ENCODE peak calls at places on chromosomes 12 and 14, in ten cellular contexts. P is GM12878, A is transverse colon, H is prostate gland, X is HepG2, W is SK-N-SH, D is Panc1, E is spleen, N is K562, M is sigmoid colon. F is an unnamed sample.

GRCh38 chr12:112294793-112295192 is 87.4 kb downstream of the HECTD4 start:
- DNase-seq in W (no peak), E (no peak), N (no peak), P (no peak), D (no peak), M (no peak), H (no peak), X (peak; percentile 18), A (no peak), F (peak; percentile 22)

GRCh38 chr12:131674373-131674772 is 36.5 kb upstream of the SFSWAP start:
- DNase-seq in D (no peak), H (no peak), M (no peak), W (no peak), P (no peak), A (no peak), X (no peak), E (no peak), N (no peak), F (no peak)

GRCh38 chr12:49811136-49811535 is 17.1 kb downstream of the NCKAP5L start:
- DNase-seq in D (no peak), M (no peak), H (no peak), E (no peak), X (no peak), N (no peak), A (no peak), P (no peak), W (no peak), F (no peak)

GRCh38 chr12:53065975-53066593 is 13.1 kb downstream of the SPRYD3 start:
- DNase-seq in M (peak; percentile 95), A (peak; percentile 83), X (peak; percentile 57), P (no peak), E (peak; percentile 89), W (peak; percentile 92), N (peak; percentile 86), H (no peak), D (no peak), F (peak; percentile 81)

GRCh38 chr14:75738192-75738591 is 77.1 kb downstream of the TTLL5 start:
- DNase-seq in H (no peak), E (no peak), P (no peak), N (no peak), M (no peak), X (no peak), A (no peak), W (no peak), D (no peak), F (no peak)

GRCh38 chr14:94406910-94407309 is 18.5 kb upstream of the SERPINA1 start:
- DNase-seq in H (no peak), E (no peak), W (no peak), A (no peak), X (no peak), M (no peak), D (no peak), P (no peak), N (no peak), F (no peak)

GRCh38 chr12:79083181-79083580 is 218.6 kb downstream of the SYT1 start:
- DNase-seq in X (no peak), N (no peak), P (no peak), E (no peak), W (no peak), H (no peak), A (no peak), M (no peak), D (no peak), F (no peak)

GRCh38 chr12:42732908-42733411 is 143.4 kb upstream of the PRICKLE1 start:
- DNase-seq in W (no peak), M (no peak), H (no peak), E (no peak), A (no peak), P (no peak), X (no peak), N (no peak), D (no peak), F (no peak)

GRCh38 chr12:114685320-114685781 is 1.4 kb upstream of the TBX3 start:
- DNase-seq in W (peak; percentile 64), D (no peak), N (no peak), E (no peak), P (no peak), A (no peak), X (no peak), M (no peak), H (no peak), F (no peak)

GRCh38 chr12:114684870-114685273 is 897 bp upstream of the TBX3 start:
- DNase-seq in N (peak; percentile 28), W (no peak), A (no peak), M (no peak), D (no peak), X (no peak), H (no peak), P (no peak), E (no peak), F (no peak)

GRCh38 chr12:114683709-114684097 is 272 bp downstream of the TBX3 start:
- DNase-seq in P (no peak), M (no peak), A (no peak), D (no peak), W (no peak), X (no peak), H (no peak), N (no peak), E (no peak), F (no peak)

GRCh38 chr12:114682920-114683708 is 861 bp downstream of the TBX3 start:
- DNase-seq in E (no peak), A (peak; percentile 45), W (no peak), D (no peak), X (no peak), N (no peak), M (no peak), P (no peak), H (no peak), F (no peak)

DNA sequence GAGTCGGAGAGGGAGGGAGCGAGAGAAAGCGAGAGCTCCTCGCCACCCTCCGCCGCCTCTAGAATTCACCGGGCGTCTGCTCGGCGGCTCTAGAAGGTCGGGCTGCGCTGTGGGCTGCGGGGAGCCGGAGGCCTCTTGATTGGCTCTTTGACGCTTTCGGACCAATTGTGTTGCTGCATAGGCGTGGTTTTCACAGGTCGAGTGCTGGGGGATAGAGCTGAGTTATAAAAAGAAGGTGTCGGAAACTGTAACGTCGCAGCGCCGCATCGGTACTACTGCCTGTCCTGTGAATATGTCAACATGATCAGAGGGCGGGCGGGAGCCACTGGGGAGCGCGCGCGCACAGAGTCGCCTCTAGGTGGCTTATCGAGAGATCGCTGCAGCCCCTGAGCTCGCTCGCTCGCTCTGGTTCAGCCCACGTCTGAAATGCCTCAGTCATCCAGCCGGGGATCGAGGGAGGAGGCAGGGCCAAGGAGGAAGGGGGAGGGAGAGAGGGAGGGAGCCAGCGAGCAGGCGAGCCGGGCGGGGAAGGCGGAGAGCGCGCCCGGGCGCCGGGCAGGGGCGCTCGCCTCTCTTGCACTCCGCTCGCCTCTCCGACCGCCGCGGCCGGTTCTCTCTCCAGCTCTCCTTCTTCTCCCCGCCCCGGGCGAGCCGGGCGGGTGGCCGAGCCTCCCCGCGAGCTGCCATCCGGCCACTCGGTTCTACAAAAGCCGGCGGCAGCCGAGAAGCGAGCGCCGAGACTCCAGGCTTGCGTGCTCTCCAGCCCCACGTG is at the start of gene TBX3:
- DNase-seq in N (peak; percentile 90), M (peak; percentile 97), X (peak; percentile 98), D (peak; percentile 96), W (peak; percentile 95), P (no peak), A (peak; percentile 95), E (peak; percentile 88), H (peak; percentile 99), F (peak; percentile 87)
- TF ChIP-seq POLR2AphosphoS5 in N (no peak), M (peak; percentile 89), X (peak; percentile 78), D (peak; percentile 60), W (peak; percentile 87), P (no peak), A (peak; percentile 94), E (peak; percentile 90), H (peak; percentile 98), F (peak; percentile 53)

GRCh38 chr14:96205994-96206392 is 1.4 kb downstream of the BDKRB2 start:
- DNase-seq in M (no peak), X (no peak), H (no peak), N (no peak), D (no peak), A (no peak), E (no peak), P (no peak), W (no peak), F (no peak)
- H3K4me3 ChIP-seq in M (no peak overlapping the region), X (no peak overlapping the region), H (no peak overlapping the region), N (no peak overlapping the region), D (no peak overlapping the region), A (no peak overlapping the region), E (no peak overlapping the region), P (no peak overlapping the region), W (peak overlapping the region; percentile 64), F (no peak overlapping the region)

DNA sequence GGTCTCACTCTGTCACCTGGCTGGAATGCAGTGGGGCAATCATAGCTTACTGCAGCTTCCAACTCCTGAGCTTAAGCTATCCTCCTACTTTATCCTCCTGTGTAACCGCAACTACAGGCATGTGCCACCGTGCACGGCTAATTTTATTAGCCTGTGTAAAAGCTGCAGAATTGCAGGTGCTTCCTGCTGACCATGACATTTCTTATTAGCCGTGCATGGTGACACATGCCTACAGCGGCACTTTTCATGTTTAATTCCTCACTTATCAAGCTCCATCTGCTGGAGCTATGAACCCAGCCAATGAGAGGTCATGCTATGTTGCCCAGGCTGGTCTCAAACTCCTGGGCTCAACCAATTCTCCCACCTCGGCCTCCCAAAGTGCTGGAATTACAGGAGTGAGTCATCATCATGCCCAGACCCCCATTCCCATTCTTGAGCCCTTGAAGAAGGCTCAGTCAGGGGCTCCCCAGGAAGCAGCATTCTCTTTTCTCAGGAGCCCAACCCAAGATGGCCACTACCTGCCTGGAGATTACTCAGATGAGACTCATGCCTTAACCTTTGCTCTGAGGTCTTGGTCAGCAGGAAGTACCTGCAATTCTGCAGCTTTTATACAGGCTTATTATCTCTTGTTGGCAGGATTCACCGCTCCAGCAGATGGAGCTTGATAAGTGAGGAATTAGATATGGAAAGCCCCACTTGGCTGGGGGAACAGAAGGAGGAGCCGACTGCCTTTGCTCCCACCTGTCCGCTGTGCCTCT is 503.2 kb downstream of the MED13L start:
- DNase-seq in N (no peak), W (no peak), H (peak; percentile 47), P (no peak), A (no peak), X (no peak), M (no peak), D (no peak), E (no peak), F (no peak)
- TF ChIP-seq POLR2AphosphoS5 in N (no peak), W (no peak), H (peak; percentile 67), P (no peak), A (no peak), X (no peak), M (no peak), D (no peak), E (no peak), F (no peak)

GRCh38 chr12:100372846-100373245 is 16.0 kb downstream of the SLC17A8 start:
- DNase-seq in N (no peak), W (no peak), A (no peak), X (no peak), D (no peak), H (no peak), E (no peak), M (no peak), P (no peak), F (no peak)

GRCh38 chr12:100371146-100371545 is 14.3 kb downstream of the SLC17A8 start:
- DNase-seq in X (peak; percentile 28), E (no peak), P (no peak), W (no peak), N (no peak), H (no peak), M (no peak), A (no peak), D (no peak), F (no peak)

GRCh38 chr12:100364334-100364733 is 7.5 kb downstream of the SLC17A8 start:
- DNase-seq in E (no peak), D (no peak), P (no peak), W (no peak), N (no peak), H (no peak), X (no peak), A (no peak), M (no peak), F (no peak)

GRCh38 chr12:100365411-100365810 is 8.5 kb downstream of the SLC17A8 start:
- DNase-seq in A (no peak), N (no peak), X (no peak), P (no peak), W (no peak), D (no peak), H (no peak), E (no peak), M (no peak), F (no peak)

GRCh38 chr12:100368066-100368465 is 11.2 kb downstream of the SLC17A8 start:
- DNase-seq in A (no peak), X (no peak), M (no peak), D (no peak), P (no peak), W (no peak), H (no peak), E (no peak), N (no peak), F (no peak)
- H3K4me3 ChIP-seq in A (no peak overlapping the region), X (no peak overlapping the region), M (no peak overlapping the region), D (no peak overlapping the region), P (no peak overlapping the region), W (no peak overlapping the region), H (no peak overlapping the region), E (no peak overlapping the region), N (no peak overlapping the region), F (no peak overlapping the region)

F was measured in upper lobe of left lung.